ENCODE peak calls at places on chromosomes 13 and 19, in six cellular contexts. I is activated CD4-positive, alpha-beta T cell treated with anti-CD3 and anti-CD28 coated beads for 1 hour; W is omental fat pad; H is kidney tubule cell; O is mesenteric fat pad; Y is HS-5. K is an unnamed sample.

GRCh38 chr13:43848250-43848649 is 31.3 kb downstream of the CCDC122 start:
- DNase-seq in O (no peak), I (no peak), Y (no peak), H (peak; percentile 13), W (no peak), K (no peak)

GRCh38 chr19:55619264-55619663 is 5.1 kb downstream of the ZNF784 start:
- DNase-seq in O (no peak), H (no peak), I (no peak), Y (no peak), W (no peak), K (no peak)

GRCh38 chr13:88552966-88553365 is 881.8 kb downstream of the SLITRK5 start:
- DNase-seq in H (no peak), I (no peak), O (no peak), Y (no peak), W (no peak), K (no peak)

GRCh38 chr19:18029617-18030338 is 21.8 kb downstream of the ARRDC2 start:
- DNase-seq in Y (no peak), W (no peak), I (no peak), O (no peak), H (peak; percentile 79), K (no peak)

GRCh38 chr19:35120492-35120891 is 4.9 kb downstream of the FXYD3 start:
- DNase-seq in O (no peak), H (no peak), I (no peak), Y (peak; percentile 55), W (no peak), K (no peak)

GRCh38 chr13:100156786-100157185 is 67.9 kb downstream of the PCCA start:
- DNase-seq in W (no peak), H (peak; percentile 65), O (no peak), I (no peak), Y (no peak), K (no peak)

GRCh38 chr13:28609936-28610335 is 49.0 kb upstream of the POMP start:
- DNase-seq in W (no peak), I (no peak), O (no peak), H (peak; percentile 69), Y (peak; percentile 6), K (no peak)

GRCh38 chr19:57802269-57802668 is 12.4 kb downstream of the ZNF552 start:
- DNase-seq in Y (no peak), H (no peak), O (no peak), I (no peak), W (no peak), K (peak; percentile 38)

GRCh38 chr13:26340812-26341211 is 86.9 kb downstream of the CDK8 start:
- DNase-seq in O (no peak), W (no peak), H (no peak), I (no peak), Y (no peak), K (no peak)

GRCh38 chr13:65090191-65090590 is 2139.9 kb downstream of the PCDH9 start:
- DNase-seq in H (no peak), O (no peak), I (no peak), Y (no peak), W (no peak), K (no peak)

GRCh38 chr19:47745010-47745901 is at the start of gene NOP53:
- DNase-seq in Y (peak; percentile 87), H (peak; percentile 97), O (peak; percentile 99), I (peak; percentile 96), W (peak; percentile 96), K (peak; percentile 97)

GRCh38 chr13:40452038-40452666 is 214.3 kb downstream of the FOXO1 start:
- DNase-seq in H (no peak), O (no peak), W (no peak), Y (no peak), I (no peak), K (no peak)